ENCODE peak calls at places on chromosomes 7 and 10, in nine cellular contexts. H is activated naive CD8-positive, alpha-beta T cell treated with anti-CD3 and anti-CD28 coated beads, Interleukin-2, amount 50 U/mL, for 24 hours; J is substantia nigra; Y is cardiac muscle cell; S is COR-L47; O is CD4-positive, CD25-positive, alpha-beta regulatory T cell; R is EL; Z is NCI-H2029 treated with DMSO at 0.1 percent for 48 hours; A is progenitor cell of endocrine pancreas. L is an unnamed sample.

GRCh38 chr7:3371601-3372000 is 70.5 kb downstream of the SDK1 start:
- DNase-seq in Z (peak), S (no peak), Y (no peak), A (no peak), H (no peak), R (no peak), J (no peak), O (no peak), L (peak)

GRCh38 chr7:46881507-46882127 is 700.3 kb downstream of the TNS3 start:
- DNase-seq in O (no peak), H (no peak), R (peak), A (no peak), S (no peak), Y (no peak), Z (no peak), J (no peak), L (no peak)

GRCh38 chr10:114767589-114768393 is 53.8 kb upstream of the FHIP2A start:
- DNase-seq in Z (no peak), H (peak), J (no peak), R (peak), A (peak), S (no peak), Y (peak), O (no peak), L (no peak)

GRCh38 chr7:4566714-4567113 is 115.4 kb upstream of the FOXK1 start:
- DNase-seq in R (no peak), J (no peak), O (no peak), Z (no peak), Y (no peak), H (no peak), A (no peak), S (no peak), L (no peak)

GRCh38 chr7:27462575-27463270 is 200.0 kb downstream of the HIBADH start:
- DNase-seq in Z (no peak), J (no peak), Y (no peak), O (no peak), R (peak), A (no peak), H (no peak), S (no peak), L (no peak)

GRCh38 chr7:157402911-157403534 is 66.2 kb downstream of the DNAJB6 start:
- DNase-seq in O (no peak), Z (no peak), J (no peak), S (no peak), A (no peak), Y (no peak), H (no peak), R (no peak), L (no peak)

GRCh38 chr10:22657566-22658190 is 56.7 kb downstream of the PIP4K2A start:
- DNase-seq in H (no peak), O (no peak), S (no peak), Z (no peak), A (no peak), R (peak), Y (no peak), J (no peak), L (peak)

GRCh38 chr7:4766666-4767530 is 8.5 kb upstream of the AP5Z1 start:
- DNase-seq in J (no peak), S (no peak), Z (no peak), Y (no peak), O (no peak), H (no peak), R (no peak), A (no peak), L (no peak)

GRCh38 chr10:90920986-90921643 is at the start of gene ANKRD1:
- DNase-seq in Z (no peak), Y (peak), A (no peak), O (no peak), J (no peak), R (peak), S (no peak), H (no peak), L (peak)

GRCh38 chr10:12351447-12351846 is 2.1 kb downstream of the CAMK1D start:
- DNase-seq in H (peak), Y (no peak), A (no peak), S (no peak), R (no peak), J (no peak), O (no peak), Z (no peak), L (no peak)

GRCh38 chr10:44028384-44029137 is 356.3 kb downstream of the CXCL12 start:
- DNase-seq in J (no peak), H (no peak), S (no peak), R (no peak), Y (no peak), O (no peak), A (no peak), Z (no peak), L (no peak)

GRCh38 chr10:34866848-34867247 is 51.8 kb upstream of the PARD3 start:
- DNase-seq in R (peak), O (no peak), Z (no peak), S (no peak), A (no peak), Y (no peak), J (no peak), H (no peak), L (peak)

GRCh38 chr10:89337493-89337892 is 9.7 kb downstream of the IFIT3 start:
- DNase-seq in R (peak), S (no peak), Z (no peak), J (no peak), Y (no peak), A (no peak), H (peak), O (no peak), L (peak)

GRCh38 chr10:110461530-110461929 is 36.2 kb upstream of the DUSP5 start:
- DNase-seq in J (no peak), R (no peak), Z (no peak), H (no peak), Y (no peak), O (no peak), A (no peak), S (no peak), L (no peak)

GRCh38 chr7:79410345-79410744 is 43.1 kb downstream of the MAGI2 start:
- DNase-seq in A (no peak), J (no peak), R (no peak), S (no peak), H (no peak), Y (no peak), O (no peak), Z (no peak), L (no peak)

GRCh38 chr7:57071-57470 is 135.3 kb upstream of the FAM20C start:
- DNase-seq in O (no peak), Y (no peak), A (no peak), H (no peak), Z (no peak), S (no peak), J (no peak), R (no peak), L (no peak)

GRCh38 chr7:76372984-76373833 is 14.4 kb upstream of the YWHAG start:
- DNase-seq in S (no peak), J (no peak), A (no peak), H (no peak), R (peak), Z (no peak), O (no peak), Y (no peak), L (no peak)

GRCh38 chr7:66145404-66145843 is 30.8 kb downstream of the CRCP start:
- DNase-seq in O (no peak), S (no peak), Y (peak), Z (no peak), J (no peak), A (no peak), R (no peak), H (no peak), L (no peak)

GRCh38 chr10:118594392-118595063 is 920 bp downstream of the PRLHR start:
- DNase-seq in Y (peak), A (peak), H (peak), Z (no peak), O (peak), R (no peak), J (no peak), S (no peak), L (peak)

GRCh38 chr10:117222552-117223412 is 18.1 kb upstream of the SLC18A2 start:
- DNase-seq in H (no peak), A (no peak), Z (no peak), S (no peak), J (no peak), O (no peak), R (no peak), Y (no peak), L (no peak)

GRCh38 chr7:72035275-72035674 is 376.9 kb downstream of the CALN1 start:
- DNase-seq in A (no peak), J (no peak), O (no peak), H (no peak), Z (no peak), Y (no peak), S (no peak), R (no peak), L (no peak)

GRCh38 chr7:26199301-26200112 is 1.0 kb downstream of the HNRNPA2B1 start:
- DNase-seq in J (peak), R (no peak), H (peak), Y (peak), A (peak), Z (no peak), S (peak), O (no peak), L (peak)

GRCh38 chr10:32121648-32122047 is 65.4 kb upstream of the KIF5B start:
- DNase-seq in S (no peak), Y (no peak), H (no peak), R (no peak), J (no peak), A (no peak), Z (no peak), O (no peak), L (no peak)